ENCODE peak calls at places on chromosomes 5 and 9, in ten cellular contexts. M, R, G, D, H, B, A, P, U and Y are unnamed samples. For H3K9me3, the result is how much of the 10 kb centered on the place peaks cover.

GRCh38 chr9:123469231-123469630 is 113.2 kb downstream of the CRB2 start:
- DNase-seq in M (no peak), R (no peak), G (no peak), D (no peak), H (no peak), B (no peak), A (no peak), P (no peak), U (no peak), Y (no peak)

GRCh38 chr5:150058480-150059126 is 27.8 kb downstream of the CSF1R start:
- DNase-seq in M (no peak), R (no peak), G (peak), D (no peak), H (no peak), B (no peak), A (peak), P (peak), U (no peak), Y (peak)

GRCh38 chr9:129932303-129933151 is 97.3 kb downstream of the USP20 start:
- DNase-seq in M (no peak), R (no peak), G (no peak), D (no peak), H (no peak), B (no peak), A (no peak), P (no peak), U (no peak), Y (no peak)

GRCh38 chr5:17378346-17378984 is 119.6 kb upstream of the TAF11L2 start:
- DNase-seq in M (no peak), R (no peak), G (no peak), D (no peak), H (no peak), B (no peak), A (no peak), P (no peak), U (peak), Y (no peak)

GRCh38 chr9:137067860-137068538 is 2.4 kb downstream of the SAPCD2 start:
- DNase-seq in M (peak), R (peak), G (peak), D (no peak), H (peak), B (peak), A (peak), P (peak), U (peak), Y (no peak)

GRCh38 chr9:87880116-87880515 is 2.6 kb upstream of the SPATA31E1 start:
- DNase-seq in M (no peak), R (no peak), G (no peak), D (no peak), H (no peak), B (no peak), A (no peak), P (no peak), U (no peak), Y (no peak)

GRCh38 chr9:135126480-135127187 is 39.2 kb downstream of the OLFM1 start:
- DNase-seq in M (no peak), R (no peak), G (peak), D (no peak), H (no peak), B (no peak), A (peak), P (no peak), U (peak), Y (no peak)

GRCh38 chr5:72441861-72442540 is 65.2 kb downstream of the ZNF366 start:
- DNase-seq in M (no peak), R (no peak), G (no peak), D (peak), H (no peak), B (no peak), A (peak), P (no peak), U (peak), Y (no peak)

GRCh38 chr9:97543568-97543967 is 42.1 kb downstream of the TMOD1 start:
- DNase-seq in M (no peak), R (no peak), G (peak), D (no peak), H (no peak), B (no peak), A (peak), P (no peak), U (peak), Y (no peak)

GRCh38 chr9:715743-716400 is 125.6 kb upstream of the DMRT1 start:
- DNase-seq in M (no peak), R (no peak), G (no peak), D (no peak), H (no peak), B (no peak), A (peak), P (no peak), U (no peak), Y (no peak)

GRCh38 chr9:129021091-129021490 is 7.0 kb downstream of the SH3GLB2 start:
- DNase-seq in M (no peak), R (no peak), G (no peak), D (no peak), H (no peak), B (peak), A (no peak), P (no peak), U (no peak), Y (no peak)

GRCh38 chr9:5857928-5858327 is 25.0 kb upstream of the ERMP1 start:
- DNase-seq in M (no peak), R (no peak), G (no peak), D (no peak), H (no peak), B (no peak), A (no peak), P (no peak), U (no peak), Y (no peak)

GRCh38 chr5:145948921-145949320 is 12.5 kb downstream of the SH3RF2 start:
- DNase-seq in M (no peak), R (no peak), G (no peak), D (no peak), H (no peak), B (no peak), A (peak), P (no peak), U (no peak), Y (no peak)

GRCh38 chr5:177455036-177455660 is 8.5 kb downstream of the PRR7 start:
- DNase-seq in M (peak), R (peak), G (peak), D (no peak), H (peak), B (peak), A (peak), P (peak), U (peak), Y (no peak)

GRCh38 chr5:115192098-115192497 is 22.4 kb upstream of the TRIM36 start:
- DNase-seq in M (no peak), R (no peak), G (no peak), D (no peak), H (no peak), B (peak), A (no peak), P (no peak), U (no peak), Y (no peak)

GRCh38 chr5:72065751-72066255 is 41.5 kb upstream of the MAP1B start:
- DNase-seq in M (no peak), R (no peak), G (no peak), D (no peak), H (no peak), B (no peak), A (no peak), P (no peak), U (peak), Y (no peak)

GRCh38 chr9:32500768-32501167 is 25.2 kb downstream of the RIGI start:
- DNase-seq in M (no peak), R (no peak), G (no peak), D (no peak), H (no peak), B (no peak), A (peak), P (no peak), U (peak), Y (no peak)

GRCh38 chr9:127336708-127337352 is 60.1 kb upstream of the SLC2A8 start:
- DNase-seq in M (peak), R (no peak), G (peak), D (peak), H (no peak), B (peak), A (peak), P (peak), U (peak), Y (peak)

GRCh38 chr5:40716590-40716989 is 36.9 kb downstream of the PTGER4 start:
- DNase-seq in M (no peak), R (no peak), G (no peak), D (no peak), H (no peak), B (no peak), A (no peak), P (no peak), U (no peak), Y (no peak)

GRCh38 chr5:74233571-74233970 is 407.0 kb downstream of the ENC1 start:
- DNase-seq in M (no peak), R (no peak), G (no peak), D (no peak), H (no peak), B (no peak), A (peak), P (no peak), U (no peak), Y (no peak)

DNA sequence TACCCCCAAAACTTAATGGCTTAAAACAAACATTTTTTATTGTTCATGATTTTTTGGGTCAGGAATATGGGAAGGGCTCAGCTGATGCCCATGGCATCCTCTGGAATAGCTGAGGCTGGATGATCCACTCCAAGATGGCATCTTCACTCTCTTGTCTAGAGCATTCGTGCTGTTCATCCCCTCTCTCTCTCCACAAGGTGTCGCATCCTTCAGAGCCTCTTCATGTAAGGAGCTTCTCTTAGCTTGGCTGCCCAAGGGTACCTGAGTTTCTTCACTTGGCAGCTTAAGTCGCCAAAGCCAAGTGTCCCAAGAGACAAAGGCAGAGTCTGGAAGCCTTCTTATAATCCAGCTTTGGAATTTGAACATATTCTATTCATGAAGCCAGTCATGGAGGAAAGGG is 294.7 kb downstream of the CHSY3 start:
- DNase-seq in M (no peak), R (no peak), G (peak), D (peak), H (no peak), B (no peak), A (no peak), P (no peak), U (peak), Y (no peak)
- TF ChIP-seq CTCF in M (no peak), R (no peak), G (peak), D (peak), H (no peak), B (no peak), A (no peak), P (no peak), U (no peak), Y (no peak)

GRCh38 chr5:82274343-82275266 is 3.5 kb downstream of the RPS23 start:
- DNase-seq in M (no peak), R (no peak), G (no peak), D (no peak), H (no peak), B (no peak), A (no peak), P (no peak), U (peak), Y (no peak)
- H3K27ac ChIP-seq in M (no peak), R (no peak), G (no peak), D (no peak), H (no peak), B (no peak), A (no peak), P (no peak), U (no peak), Y (peak)

DNA sequence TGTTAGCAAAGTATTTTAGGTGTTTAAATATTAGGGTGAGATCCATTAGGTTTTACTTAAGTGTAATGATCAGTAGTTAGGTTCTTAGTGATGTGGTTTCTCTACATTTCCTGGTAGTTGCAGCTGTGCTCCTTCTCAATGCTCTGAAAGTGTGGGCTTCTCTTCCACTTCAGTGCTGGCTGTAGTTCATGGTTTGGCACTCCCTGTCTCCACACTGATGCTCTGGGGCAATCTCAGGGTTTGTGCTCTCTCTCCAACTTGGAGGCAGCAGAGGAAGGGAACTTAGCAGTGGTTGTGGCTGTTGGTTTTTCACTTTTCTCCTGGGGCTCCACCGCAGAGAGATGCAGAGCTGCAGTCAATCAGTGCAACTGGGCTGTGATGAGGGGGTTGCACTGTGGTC is 507.5 kb downstream of the TMEM232 start:
- DNase-seq in M (no peak), R (no peak), G (no peak), D (no peak), H (no peak), B (no peak), A (no peak), P (no peak), U (no peak), Y (no peak)
- H3K9me3 ChIP-seq in M (under half), R (under half), G (under half), D (under half), H (under half), B (under half), A (under half), P (under half), U (under half), Y (under half)

GRCh38 chr9:17423681-17424011 is 155.2 kb upstream of the SH3GL2 start:
- DNase-seq in M (no peak), R (no peak), G (no peak), D (no peak), H (no peak), B (no peak), A (no peak), P (no peak), U (no peak), Y (no peak)
- TF ChIP-seq CTCF in M (no peak), R (no peak), G (no peak), D (no peak), H (no peak), B (no peak), A (no peak), P (no peak), U (no peak), Y (no peak)

DNA sequence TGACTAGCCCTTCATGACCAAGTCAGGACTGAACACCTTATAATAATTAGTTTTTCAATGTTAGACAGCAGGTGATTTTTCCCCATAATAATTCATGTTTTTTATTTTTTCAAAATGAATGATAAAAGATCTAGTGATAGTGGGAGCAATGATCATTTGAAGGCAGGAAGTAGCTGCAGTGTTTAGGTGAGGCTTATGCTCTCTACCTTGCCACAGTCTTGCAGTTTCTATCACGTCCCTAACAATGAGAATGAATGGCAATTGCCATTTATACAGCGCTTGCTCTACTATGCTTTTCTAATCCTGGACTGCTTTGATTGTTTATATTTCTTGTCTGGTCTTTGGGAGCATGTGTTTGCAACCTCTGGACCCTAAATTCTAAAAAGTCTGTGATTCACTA is 367.8 kb upstream of the RIOK2 start:
- DNase-seq in M (no peak), R (no peak), G (no peak), D (no peak), H (no peak), B (no peak), A (no peak), P (no peak), U (no peak), Y (no peak)
- H3K27ac ChIP-seq in M (no peak), R (no peak), G (no peak), D (no peak), H (no peak), B (no peak), A (no peak), P (no peak), U (no peak), Y (no peak)

GRCh38 chr5:165187815-165188214 is 1682.4 kb downstream of the MAT2B start:
- DNase-seq in M (no peak), R (no peak), G (no peak), D (no peak), H (no peak), B (no peak), A (no peak), P (no peak), U (no peak), Y (no peak)

GRCh38 chr5:165188555-165189260 is 1683.3 kb downstream of the MAT2B start:
- DNase-seq in M (no peak), R (no peak), G (no peak), D (no peak), H (no peak), B (no peak), A (no peak), P (no peak), U (no peak), Y (no peak)

GRCh38 chr5:165185726-165186125 is 1680.3 kb downstream of the MAT2B start:
- DNase-seq in M (no peak), R (no peak), G (no peak), D (no peak), H (no peak), B (no peak), A (no peak), P (no peak), U (no peak), Y (no peak)

GRCh38 chr5:165184183-165184582 is 1678.8 kb downstream of the MAT2B start:
- DNase-seq in M (no peak), R (no peak), G (no peak), D (no peak), H (no peak), B (no peak), A (no peak), P (no peak), U (no peak), Y (no peak)
- H3K9me3 ChIP-seq in M (under half), R (under half), G (under half), D (under half), H (under half), B (under half), A (under half), P (under half), U (under half), Y (under half)